ENCODE peak calls at places on chromosome 2, in four cellular contexts. N, A, L and H are unnamed samples.
A peak's percentile ranks its signal among the peaks of the same experiment; 100 is the strongest.

GRCh38 chr2:18788590-18788989 is 199.2 kb upstream of the NT5C1B start:
- DNase-seq in N (no peak), A (no peak), L (peak; percentile 72), H (no peak)

GRCh38 chr2:46296840-46297545 is at the start of gene EPAS1:
- DNase-seq in N (peak; percentile 97), A (peak; percentile 83), L (peak; percentile 98), H (peak; percentile 98)

GRCh38 chr2:160666019-160666676 is 172.5 kb upstream of the RBMS1 start:
- DNase-seq in N (no peak), A (peak; percentile 91), L (no peak), H (no peak)

GRCh38 chr2:170930132-170931109 is 1.4 kb downstream of the GORASP2 start:
- DNase-seq in N (peak; percentile 35), A (peak; percentile 76), L (no peak), H (no peak)

GRCh38 chr2:84486436-84487115 is 27.5 kb upstream of the SUCLG1 start:
- DNase-seq in N (no peak), A (no peak), L (no peak), H (no peak)

GRCh38 chr2:11312770-11313471 is 31.5 kb downstream of the ROCK2 start:
- DNase-seq in N (no peak), A (no peak), L (no peak), H (no peak)

GRCh38 chr2:130916438-130916705 is 79.7 kb downstream of the ARHGEF4 start:
- DNase-seq in N (no peak), A (no peak), L (no peak), H (no peak)

GRCh38 chr2:138744709-138745108 is 35.5 kb downstream of the NXPH2 start:
- DNase-seq in N (no peak), A (no peak), L (no peak), H (no peak)

GRCh38 chr2:163563336-163563735 is 172.5 kb downstream of the FIGN start:
- DNase-seq in N (no peak), A (no peak), L (no peak), H (no peak)

GRCh38 chr2:70789304-70790078 is 952 bp downstream of the FIGLA start:
- DNase-seq in N (peak; percentile 48), A (no peak), L (peak; percentile 52), H (peak; percentile 72)

GRCh38 chr2:70784320-70784719 is 6.1 kb downstream of the FIGLA start:
- DNase-seq in N (no peak), A (no peak), L (no peak), H (no peak)

GRCh38 chr2:70790079-70790963 is at the start of gene FIGLA:
- DNase-seq in N (no peak), A (no peak), L (no peak), H (no peak)

GRCh38 chr2:70779911-70780580 is 10.4 kb downstream of the FIGLA start:
- DNase-seq in N (no peak), A (no peak), L (no peak), H (no peak)

DNA sequence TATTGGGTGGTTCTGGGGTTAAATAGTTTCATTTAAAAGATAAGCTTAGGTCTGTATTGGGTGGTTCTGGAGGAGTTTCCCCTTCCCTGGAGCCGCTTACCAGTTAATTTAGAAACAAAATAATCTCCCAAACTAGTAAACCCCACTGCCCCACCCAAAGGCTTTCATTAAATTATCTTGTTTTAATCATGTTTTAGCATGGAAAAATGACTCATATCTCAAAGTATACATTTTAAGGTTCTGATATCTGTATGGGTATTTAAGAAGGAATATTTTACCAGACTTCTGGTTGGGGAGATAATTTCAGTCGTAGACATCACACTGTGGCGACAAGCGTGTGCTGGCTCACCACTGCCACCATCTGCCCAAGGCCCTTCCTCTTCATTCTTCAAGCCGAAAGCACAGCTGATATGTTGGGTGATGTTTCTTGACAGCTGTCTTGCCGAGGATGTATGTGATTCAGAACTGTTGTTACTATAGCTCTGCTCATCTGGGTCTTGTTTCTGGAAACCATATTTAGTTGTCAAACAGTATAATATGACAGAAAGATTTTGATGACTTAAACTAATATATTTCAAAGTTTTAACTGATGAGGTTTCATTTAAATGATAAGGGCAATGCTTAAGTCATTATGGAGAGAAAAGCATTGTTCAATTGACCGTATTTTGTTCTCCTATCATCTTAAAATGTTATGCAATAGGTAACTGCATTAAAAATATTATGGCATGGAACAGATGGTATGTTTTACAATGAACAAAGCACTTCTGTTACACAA is 5.1 kb downstream of the FIGLA start:
- DNase-seq in N (no peak), A (no peak), L (no peak), H (no peak)
- H3K4me1 ChIP-seq in N (no peaks in the 10 kb centered on the region), A (no peaks in the 10 kb centered on the region), L (peaks cover 7% of the 10 kb centered on the region), H (no peaks in the 10 kb centered on the region)

GRCh38 chr2:42074661-42075060 is 26.8 kb downstream of the PKDCC start:
- DNase-seq in N (no peak), A (no peak), L (no peak), H (no peak)
- TF ChIP-seq CTCF in N (no peak), A (no peak), L (no peak), H (no peak)

GRCh38 chr2:99689135-99689742 is 199.4 kb upstream of the REV1 start:
- DNase-seq in N (no peak), A (no peak), L (no peak), H (no peak)
- H3K36me3 ChIP-seq in N (no peaks in the 10 kb centered on the region), A (no peaks in the 10 kb centered on the region), L (no peaks in the 10 kb centered on the region), H (no peaks in the 10 kb centered on the region)

GRCh38 chr2:86295071-86295470 is 42.4 kb downstream of the REEP1 start:
- DNase-seq in N (peak; percentile 77), A (no peak), L (no peak), H (no peak)

GRCh38 chr2:86296947-86297346 is 40.5 kb downstream of the REEP1 start:
- DNase-seq in N (no peak), A (no peak), L (no peak), H (no peak)

GRCh38 chr2:86300496-86300895 is 36.9 kb downstream of the REEP1 start:
- DNase-seq in N (no peak), A (no peak), L (no peak), H (no peak)

GRCh38 chr2:86298411-86299390 is 38.7 kb downstream of the REEP1 start:
- DNase-seq in N (no peak), A (peak; percentile 38), L (no peak), H (no peak)

DNA sequence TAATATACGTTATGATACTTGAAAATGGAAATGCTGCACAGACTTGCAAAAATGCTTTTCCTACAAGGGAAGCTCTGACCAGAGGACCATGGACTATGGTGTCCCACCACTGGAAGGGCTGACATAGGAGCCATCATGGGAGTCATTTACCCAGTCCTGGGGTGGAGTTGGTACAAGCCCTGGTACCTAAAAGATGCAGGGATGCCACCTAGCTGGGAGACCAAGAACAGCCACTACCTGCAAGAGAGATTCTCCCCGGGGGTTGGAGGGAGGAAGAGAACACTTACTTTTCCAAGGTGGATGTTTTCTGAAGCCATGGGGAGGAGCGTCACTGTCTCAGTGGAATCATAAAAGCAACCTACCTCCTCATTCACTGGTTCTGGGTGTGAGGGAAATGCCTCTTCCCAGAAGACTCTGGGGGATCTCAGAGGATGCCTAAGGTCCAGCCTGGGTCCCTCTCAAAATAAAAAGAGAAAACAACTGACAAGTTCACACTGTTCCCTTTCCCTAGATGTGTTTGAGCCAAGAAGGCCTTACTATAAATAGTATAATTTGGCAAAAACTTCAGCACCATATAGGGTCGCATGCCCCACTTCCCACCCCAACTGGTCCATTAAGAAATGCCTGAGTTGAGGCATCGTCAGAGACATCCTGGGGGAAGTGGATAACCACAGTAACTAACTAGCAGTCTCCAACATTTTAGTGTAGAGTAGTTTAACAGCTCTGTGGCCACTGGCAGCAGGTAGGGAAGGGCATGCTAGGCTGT is 39.9 kb downstream of the REEP1 start:
- DNase-seq in N (no peak), A (no peak), L (no peak), H (no peak)
- H3K4me1 ChIP-seq in N (peaks cover 23% of the 10 kb centered on the region), A (no peaks in the 10 kb centered on the region), L (peaks cover 64% of the 10 kb centered on the region), H (peaks cover 23% of the 10 kb centered on the region)